ENCODE peak calls at places on chromosomes 6 and 20, in four cellular contexts. D is HepG2, J is GM12878, T is K562. E is an unnamed sample.
A peak's percentile ranks its signal among the peaks of the same experiment; 100 is the strongest.

GRCh38 chr20:2741463-2741862 is 48.9 kb downstream of the EBF4 start:
- DNase-seq in J (no peak), D (no peak), T (no peak), E (no peak)

GRCh38 chr6:113854531-113855499 is 2.3 kb upstream of the MARCKS start:
- DNase-seq in J (no peak), T (peak; percentile 61), D (peak; percentile 44), E (peak; percentile 69)

GRCh38 chr6:102571236-102571908 is 1177.9 kb downstream of the GRIK2 start:
- DNase-seq in T (no peak), D (no peak), J (no peak), E (no peak)

GRCh38 chr6:21228411-21228810 is 365.1 kb upstream of the SOX4 start:
- DNase-seq in J (no peak), T (no peak), D (no peak), E (no peak)

GRCh38 chr6:129192458-129192989 is 309.6 kb downstream of the LAMA2 start:
- DNase-seq in T (no peak), J (no peak), D (no peak), E (no peak)

GRCh38 chr6:131281471-131282270 is 146.4 kb downstream of the AKAP7 start:
- DNase-seq in J (no peak), T (no peak), D (no peak), E (no peak)

GRCh38 chr20:49510562-49511117 is 28.2 kb upstream of the KCNB1 start:
- DNase-seq in T (no peak), J (no peak), D (no peak), E (no peak)

GRCh38 chr6:27096834-27097511 is 150.5 kb upstream of the PRSS16 start:
- DNase-seq in J (no peak), D (no peak), T (peak; percentile 59), E (peak; percentile 38)

GRCh38 chr6:38806271-38806670 is 91.2 kb downstream of the DNAH8 start:
- DNase-seq in D (no peak), T (no peak), J (no peak), E (no peak)

GRCh38 chr6:167949121-167949684 is 48.3 kb upstream of the KIF25 start:
- DNase-seq in T (no peak), J (no peak), D (no peak), E (no peak)

DNA sequence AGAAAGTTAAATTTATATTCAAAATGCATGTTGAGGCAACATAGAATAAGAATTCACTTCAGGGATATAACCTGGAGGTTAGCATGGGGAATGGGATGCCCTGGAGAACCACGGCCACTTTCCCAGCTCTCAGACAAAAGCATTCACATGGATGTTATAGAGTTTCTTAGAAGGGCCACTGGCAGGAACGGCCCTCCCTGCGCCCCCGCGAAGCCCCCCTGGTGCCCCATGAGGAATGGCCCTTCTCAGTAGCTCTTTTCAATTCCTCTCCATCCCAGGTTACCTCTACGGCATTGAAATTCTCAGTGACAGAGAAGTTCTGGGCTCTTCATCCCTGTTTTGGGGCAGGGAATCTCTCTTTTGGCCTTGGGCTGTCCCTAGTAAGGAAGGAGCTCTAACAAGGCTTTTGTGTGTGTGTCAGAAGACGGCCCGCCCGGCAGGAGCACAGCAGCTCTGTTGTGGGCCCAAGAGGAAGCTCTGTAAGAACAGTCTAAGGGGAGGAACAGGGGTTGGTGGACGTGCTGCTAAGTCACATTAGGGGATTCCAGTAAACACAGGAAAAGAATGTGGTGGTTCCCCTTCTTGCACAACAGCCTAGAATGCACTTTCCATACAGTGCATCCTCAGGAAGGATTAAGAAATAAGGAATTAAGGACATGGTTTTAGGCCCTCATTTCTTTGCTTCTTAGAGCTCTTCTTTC is 114.3 kb downstream of the RNF144B start:
- DNase-seq in J (no peak), D (no peak), T (no peak), E (no peak)
- TF ChIP-seq TARDBP in J (no peak), D (no peak), T (no peak), E (no peak)

GRCh38 chr6:92688328-92688727 is 731.0 kb downstream of the EPHA7 start:
- DNase-seq in T (no peak), D (no peak), J (peak; percentile 4), E (no peak)

GRCh38 chr6:92687278-92687677 is 732.1 kb downstream of the EPHA7 start:
- DNase-seq in D (no peak), T (no peak), J (no peak), E (no peak)

GRCh38 chr6:92690997-92691599 is 728.3 kb downstream of the EPHA7 start:
- DNase-seq in T (no peak), D (no peak), J (no peak), E (no peak)
- TF ChIP-seq SP1 in T (no peak), D (no peak), J (no peak), E (no peak)

GRCh38 chr6:98641929-98642328 is 192.4 kb upstream of the POU3F2 start:
- DNase-seq in J (no peak), T (no peak), D (peak; percentile 77), E (no peak)
- TF ChIP-seq TARDBP in J (no peak), T (no peak), D (no peak), E (no peak)

GRCh38 chr6:134757911-134758361 is 192.0 kb downstream of the ALDH8A1 start:
- DNase-seq in D (no peak), T (no peak), J (no peak), E (no peak)
- TF ChIP-seq SP1 in D (no peak), T (no peak), J (no peak), E (no peak)

GRCh38 chr6:6494677-6495076 is 93.8 kb upstream of the LY86 start:
- DNase-seq in J (peak; percentile 45), T (peak; percentile 62), D (peak; percentile 23), E (peak; percentile 51)
- TF ChIP-seq TARDBP in J (no peak), T (no peak), D (no peak), E (no peak)